ENCODE peak calls at places on chromosomes 7 and 10, in four cellular contexts. C, Q, T and P are unnamed samples.
A peak's percentile ranks its signal among the peaks of the same experiment; 100 is the strongest.

GRCh38 chr10:35546824-35547225 is 58.3 kb upstream of the GJD4 start:
- DNase-seq in Q (no peak), C (no peak), T (no peak), P (no peak)

GRCh38 chr7:1091019-1091643 is 3.2 kb downstream of the GPER1 start:
- DNase-seq in T (no peak), Q (no peak), C (no peak), P (no peak)

GRCh38 chr7:75921479-75921878 is 6.5 kb downstream of the POR start:
- DNase-seq in C (no peak), Q (no peak), T (no peak), P (no peak)

GRCh38 chr7:150860978-150861295 is 8.6 kb downstream of the AOC1 start:
- DNase-seq in T (no peak), Q (no peak), C (no peak), P (no peak)

GRCh38 chr10:86585037-86585725 is 63.6 kb upstream of the WAPL start:
- DNase-seq in Q (peak; percentile 68), C (peak; percentile 86), T (peak; percentile 78), P (peak; percentile 86)

GRCh38 chr7:42566981-42567510 is 330.0 kb upstream of the GLI3 start:
- DNase-seq in C (no peak), Q (no peak), T (no peak), P (no peak)

GRCh38 chr7:92331508-92331907 is 85.7 kb downstream of the ANKIB1 start:
- DNase-seq in T (no peak), Q (no peak), C (no peak), P (no peak)

GRCh38 chr10:86363184-86363832 is 3.3 kb downstream of the GRID1 start:
- DNase-seq in C (peak; percentile 82), T (peak; percentile 23), Q (peak; percentile 46), P (peak; percentile 83)

GRCh38 chr7:95493247-95493646 is 7.5 kb downstream of the ASB4 start:
- DNase-seq in T (no peak), Q (no peak), C (no peak), P (no peak)

GRCh38 chr10:7577206-7577978 is 89.4 kb downstream of the ITIH5 start:
- DNase-seq in Q (no peak), T (no peak), C (no peak), P (no peak)

GRCh38 chr10:68900427-68901105 is 549 bp upstream of the DDX50 start:
- DNase-seq in C (no peak), T (no peak), Q (peak; percentile 83), P (no peak)

GRCh38 chr10:3720228-3721019 is 64.6 kb downstream of the KLF6 start:
- DNase-seq in C (no peak), Q (peak; percentile 62), T (no peak), P (no peak)

GRCh38 chr7:378551-379455 is 88.8 kb downstream of the FOXL3 start:
- DNase-seq in C (peak; percentile 39), T (peak; percentile 30), Q (peak; percentile 15), P (no peak)

GRCh38 chr7:155490697-155491628 is 33.0 kb downstream of the EN2 start:
- DNase-seq in C (peak; percentile 62), Q (peak; percentile 65), T (no peak), P (peak; percentile 75)

GRCh38 chr10:129993621-129994020 is 29.5 kb upstream of the EBF3 start:
- DNase-seq in Q (no peak), T (no peak), C (no peak), P (no peak)

GRCh38 chr7:78985509-78985908 is 468.0 kb downstream of the MAGI2 start:
- DNase-seq in Q (no peak), T (no peak), C (no peak), P (no peak)

GRCh38 chr7:30171753-30172447 is 37.1 kb downstream of the MTURN start:
- DNase-seq in T (no peak), C (no peak), Q (no peak), P (no peak)

GRCh38 chr7:104979167-104979841 is 34.7 kb upstream of the KMT2E start:
- DNase-seq in T (no peak), C (no peak), Q (no peak), P (no peak)

GRCh38 chr7:150371131-150371995 is 2.7 kb downstream of the REPIN1 start:
- DNase-seq in T (no peak), Q (no peak), C (no peak), P (no peak)

GRCh38 chr10:64142395-64142794 is 621.2 kb downstream of the REEP3 start:
- DNase-seq in T (no peak), Q (no peak), C (no peak), P (no peak)

GRCh38 chr7:152344253-152344652 is 91.5 kb downstream of the KMT2C start:
- DNase-seq in C (no peak), T (no peak), Q (no peak), P (no peak)

GRCh38 chr10:6236349-6237188 is 33.8 kb downstream of the PFKFB3 start:
- DNase-seq in T (no peak), Q (no peak), C (no peak), P (no peak)

GRCh38 chr10:78458983-78459638 is 425.4 kb downstream of the RPS24 start:
- DNase-seq in Q (no peak), C (no peak), T (peak; percentile 16), P (no peak)

GRCh38 chr7:66523409-66523808 is 105.3 kb upstream of the KCTD7 start:
- DNase-seq in C (no peak), Q (no peak), T (no peak), P (no peak)

GRCh38 chr7:82700739-82701138 is 257.2 kb upstream of the CACNA2D1 start:
- DNase-seq in Q (no peak), T (no peak), C (no peak), P (no peak)

DNA sequence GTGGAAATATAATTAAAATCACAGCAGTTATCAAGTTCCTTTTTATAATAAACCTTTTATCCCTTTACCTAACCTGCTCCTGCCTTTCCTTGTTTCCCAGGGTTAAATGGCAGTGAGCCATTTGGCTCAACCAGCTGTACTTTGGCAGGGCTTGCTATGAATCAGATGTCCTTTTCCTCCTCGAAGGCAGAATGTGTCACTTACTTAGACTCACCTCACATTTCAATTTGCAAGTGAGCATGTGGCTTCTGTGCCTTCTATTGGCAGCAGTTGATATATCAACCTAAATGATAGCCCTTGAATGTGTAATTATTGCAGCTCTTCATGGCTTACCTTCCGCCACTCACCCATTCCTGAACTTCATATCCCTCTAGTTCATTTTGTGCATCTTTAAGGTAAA is 301.7 kb downstream of the CSTF2T start:
- DNase-seq in T (no peak), C (no peak), Q (peak; percentile 39), P (no peak)
- TF ChIP-seq CTCF in T (no peak), C (no peak), Q (no peak), P (no peak)

GRCh38 chr10:117075064-117075463 is 63.0 kb downstream of the VAX1 start:
- DNase-seq in T (no peak), C (no peak), Q (no peak), P (no peak)

GRCh38 chr10:117071293-117072050 is 66.5 kb upstream of the SHTN1 start:
- DNase-seq in C (no peak), Q (no peak), T (no peak), P (no peak)

GRCh38 chr10:117078168-117078837 is 59.8 kb downstream of the VAX1 start:
- DNase-seq in T (no peak), Q (no peak), C (no peak), P (no peak)

GRCh38 chr10:117074621-117075020 is 63.4 kb downstream of the VAX1 start:
- DNase-seq in C (no peak), Q (no peak), T (no peak), P (no peak)
- TF ChIP-seq CTCF in C (no peak), Q (no peak), T (no peak), P (no peak)

DNA sequence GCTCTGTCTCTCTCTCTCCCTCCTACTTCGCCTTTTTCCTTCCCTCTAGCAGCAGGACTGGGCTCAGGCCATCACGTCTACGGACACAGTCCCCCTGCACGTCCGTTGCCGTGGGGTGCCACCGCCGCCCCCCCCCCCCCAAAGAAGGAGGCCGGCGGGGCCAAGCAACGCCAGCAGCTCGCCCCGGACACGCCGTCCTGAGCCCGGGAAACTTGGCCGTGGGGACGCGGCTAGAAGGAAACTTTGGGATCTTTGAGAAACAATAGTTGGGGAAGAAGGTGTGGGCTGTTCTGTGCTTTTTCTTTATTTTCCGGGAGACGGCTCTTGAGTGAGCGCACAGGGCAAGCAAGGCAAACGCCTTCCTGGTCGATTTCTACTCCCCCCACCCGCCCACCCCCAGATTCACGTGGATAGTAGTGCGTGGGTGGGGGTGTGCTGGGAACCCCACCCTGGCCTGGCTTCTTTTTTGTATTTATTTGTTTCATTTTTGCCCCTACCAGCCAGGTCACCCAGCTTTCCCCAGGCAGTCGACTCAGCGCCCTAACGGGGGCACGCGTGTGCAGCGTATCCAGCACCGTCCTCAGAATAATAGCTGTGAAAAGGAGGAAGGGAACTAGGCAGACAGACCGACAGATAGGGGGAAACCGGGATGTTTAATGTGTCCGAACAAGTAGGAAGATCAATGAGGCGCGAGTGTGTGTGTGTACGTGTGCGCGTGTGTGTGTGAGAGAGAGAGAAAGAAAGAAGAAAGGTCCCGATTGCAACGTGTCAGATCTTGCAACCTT is 1.4 kb downstream of the MXI1 start:
- DNase-seq in Q (peak; percentile 49), C (peak; percentile 71), T (peak; percentile 51), P (peak; percentile 55)
- TF ChIP-seq CTCF in Q (peak; percentile 35), C (no peak), T (peak; percentile 25), P (peak; percentile 20)

GRCh38 chr10:101287183-101287830 is 58.0 kb upstream of the LBX1 start:
- DNase-seq in Q (no peak), T (no peak), C (no peak), P (no peak)

GRCh38 chr10:101290415-101290814 is 61.2 kb upstream of the LBX1 start:
- DNase-seq in T (no peak), C (no peak), Q (no peak), P (no peak)

GRCh38 chr10:101286248-101287046 is 57.2 kb upstream of the LBX1 start:
- DNase-seq in C (no peak), Q (no peak), T (no peak), P (no peak)

GRCh38 chr10:101289541-101289940 is 60.3 kb upstream of the LBX1 start:
- DNase-seq in Q (no peak), C (no peak), T (no peak), P (no peak)

GRCh38 chr10:101287922-101288638 is 58.8 kb upstream of the LBX1 start:
- DNase-seq in T (no peak), Q (no peak), C (peak; percentile 63), P (peak; percentile 47)
- TF ChIP-seq CTCF in T (no peak), Q (no peak), C (no peak), P (no peak)

DNA sequence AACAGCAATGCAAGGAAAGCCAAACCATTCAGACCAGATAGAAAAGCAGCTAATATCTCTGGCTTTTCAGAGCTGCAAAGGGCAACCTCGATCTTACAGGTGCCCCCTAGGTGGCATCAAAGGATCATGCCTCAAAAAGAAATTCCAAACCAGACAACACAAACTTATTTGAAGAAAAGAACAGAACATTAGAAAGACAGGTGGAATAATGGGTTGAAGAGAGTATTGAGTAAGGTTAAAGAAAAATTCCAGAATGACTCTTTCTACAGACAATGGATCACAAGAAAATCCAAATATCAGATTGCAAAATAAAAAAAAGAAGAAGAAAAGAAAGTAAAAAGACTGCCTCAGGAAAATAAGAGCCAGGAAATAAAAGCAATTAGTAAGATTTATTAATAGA is 213.7 kb downstream of the ELMO1 start:
- DNase-seq in Q (no peak), C (no peak), T (no peak), P (peak; percentile 22)
- TF ChIP-seq CTCF in Q (peak; percentile 62), C (peak; percentile 20), T (peak; percentile 49), P (peak; percentile 25)

GRCh38 chr10:74418285-74418872 is 267.4 kb downstream of the ADK start:
- DNase-seq in Q (no peak), T (no peak), C (no peak), P (no peak)

GRCh38 chr10:74415440-74415839 is 264.4 kb downstream of the ADK start:
- DNase-seq in C (no peak), Q (no peak), T (no peak), P (no peak)

GRCh38 chr10:74424565-74424964 is 273.5 kb downstream of the ADK start:
- DNase-seq in C (no peak), T (no peak), Q (no peak), P (no peak)

GRCh38 chr10:74417397-74417796 is 266.4 kb downstream of the ADK start:
- DNase-seq in C (no peak), T (no peak), Q (no peak), P (no peak)

GRCh38 chr10:74419491-74420466 is 268.8 kb downstream of the ADK start:
- DNase-seq in T (no peak), C (peak; percentile 14), Q (no peak), P (peak; percentile 20)
- TF ChIP-seq CTCF in T (peak; percentile 74), C (peak; percentile 5), Q (peak; percentile 33), P (no peak)